ENCODE peak calls at places on chromosomes 11 and 22, in six cellular contexts. W is dermis microvascular lymphatic vessel endothelial cell; Q is amniotic stem cell; Y is CD8-positive, alpha-beta T cell; H is NCI-H1694; M is CD4-positive, alpha-beta memory T cell. C is an unnamed sample.

GRCh38 chr11:46364791-46365190 is 16.7 kb upstream of the MDK start:
- DNase-seq in W (no peak), Q (no peak), Y (no peak), H (no peak), M (no peak), C (no peak)

GRCh38 chr11:75547617-75548054 is 14.4 kb upstream of the SERPINH1 start:
- DNase-seq in W (peak; percentile 61), Q (peak; percentile 39), Y (no peak), H (peak; percentile 29), M (no peak), C (peak; percentile 82)

GRCh38 chr11:43035011-43035564 is 276.7 kb upstream of the API5 start:
- DNase-seq in W (no peak), Q (no peak), Y (no peak), H (no peak), M (no peak), C (no peak)

GRCh38 chr11:44066732-44067131 is 662 bp downstream of the ACCS start:
- DNase-seq in W (peak; percentile 75), Q (peak; percentile 10), Y (no peak), H (no peak), M (no peak), C (no peak)

GRCh38 chr11:59207988-59208432 is 4.7 kb downstream of the MPEG1 start:
- DNase-seq in W (peak; percentile 45), Q (peak; percentile 50), Y (peak; percentile 9), H (no peak), M (peak; percentile 53), C (peak; percentile 11)

GRCh38 chr11:120877746-120878365 is 146.0 kb upstream of the TBCEL start:
- DNase-seq in W (no peak), Q (no peak), Y (no peak), H (no peak), M (no peak), C (no peak)

GRCh38 chr22:37000676-37001534 is 18.3 kb downstream of the TST start:
- DNase-seq in W (no peak), Q (no peak), Y (no peak), H (no peak), M (no peak), C (no peak)

GRCh38 chr11:124538019-124538418 is 5.4 kb downstream of the OR8B12 start:
- DNase-seq in W (no peak), Q (no peak), Y (no peak), H (no peak), M (no peak), C (no peak)

GRCh38 chr11:13152264-13152663 is 125.3 kb upstream of the BMAL1 start:
- DNase-seq in W (no peak), Q (no peak), Y (no peak), H (no peak), M (no peak), C (no peak)

GRCh38 chr11:46666982-46667590 is 33.3 kb downstream of the ARHGAP1 start:
- DNase-seq in W (no peak), Q (no peak), Y (no peak), H (no peak), M (no peak), C (no peak)